ENCODE peak calls at places on chromosome 18, in six cellular contexts. A is hepatocyte, S is fibroblast of lung, Q is epithelial cell of esophagus, C is tibial nerve, F is left ventricle myocardium inferior. K is an unnamed sample.

GRCh38 chr18:41809652-41810051 is 145.4 kb upstream of the PIK3C3 start:
- DNase-seq in A (no peak), Q (peak), C (no peak), S (no peak), F (no peak), K (no peak)

GRCh38 chr18:25299426-25299825 is 52.5 kb downstream of the ZNF521 start:
- DNase-seq in C (no peak), A (no peak), Q (peak), S (peak), F (no peak), K (no peak)

GRCh38 chr18:6370886-6371635 is 43.6 kb downstream of the L3MBTL4 start:
- DNase-seq in A (peak), F (no peak), C (no peak), Q (no peak), S (no peak), K (no peak)

GRCh38 chr18:45198526-45198925 is 416.8 kb upstream of the SLC14A2 start:
- DNase-seq in S (peak), Q (no peak), A (no peak), F (no peak), C (no peak), K (no peak)

GRCh38 chr18:12308386-12309100 is 502 bp downstream of the TUBB6 start:
- DNase-seq in C (peak), F (peak), A (peak), Q (peak), S (peak), K (no peak)

GRCh38 chr18:21522530-21522929 is 78.0 kb downstream of the ESCO1 start:
- DNase-seq in C (no peak), Q (no peak), A (no peak), F (no peak), S (no peak), K (no peak)

GRCh38 chr18:28793911-28794310 is 617.0 kb upstream of the CDH2 start:
- DNase-seq in C (no peak), A (peak), F (no peak), S (no peak), Q (peak), K (no peak)

GRCh38 chr18:3283253-3283863 is 21.4 kb downstream of the MYL12B start:
- DNase-seq in S (no peak), C (no peak), A (no peak), F (no peak), Q (no peak), K (no peak)

GRCh38 chr18:32026491-32027086 is 8.0 kb downstream of the RNF125 start:
- DNase-seq in C (no peak), A (no peak), S (no peak), Q (no peak), F (no peak), K (no peak)

DNA sequence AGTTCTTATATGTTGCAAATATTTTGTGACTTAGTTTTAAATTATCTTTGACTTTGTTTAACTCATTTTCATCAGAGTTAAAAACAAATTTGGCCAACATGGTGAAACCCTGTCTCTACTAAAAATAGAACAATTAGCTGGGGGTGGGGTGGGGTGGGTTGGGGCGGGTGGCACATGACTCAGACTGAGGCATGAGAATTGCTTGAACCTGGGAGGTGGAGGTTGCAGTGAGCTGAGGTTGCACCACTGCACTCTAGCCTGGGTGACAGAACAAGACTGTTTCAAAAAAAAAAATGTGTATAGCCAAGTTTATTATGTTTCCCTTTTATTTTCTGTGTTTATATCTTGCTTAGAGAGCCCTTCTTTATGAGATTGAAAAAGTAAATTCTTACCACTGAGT is 14.2 kb upstream of the LIPG start:
- DNase-seq in Q (peak), F (no peak), A (no peak), C (no peak), S (peak), K (no peak)
- H3K4me3 ChIP-seq in Q (no peak), F (no peak), A (no peak), C (no peak), S (no peak), K (no peak)

DNA sequence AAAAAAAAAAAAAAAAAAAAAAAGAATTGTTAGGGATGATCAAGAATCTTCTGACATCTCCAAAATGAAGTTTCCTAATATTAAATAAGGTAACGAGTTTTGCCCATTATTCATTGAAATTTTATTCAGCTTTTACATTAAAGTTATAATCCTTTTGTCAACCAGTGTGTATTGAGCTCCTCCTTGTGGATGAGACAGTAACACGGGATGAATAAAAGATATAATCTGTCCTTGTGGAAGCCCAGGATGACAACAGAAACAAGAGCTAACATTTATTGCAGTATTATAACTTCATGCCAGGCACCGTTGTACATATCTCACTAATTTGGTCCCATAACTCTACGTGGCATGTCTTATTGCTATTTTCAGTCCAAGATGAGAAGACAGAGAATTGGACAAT is 33.4 kb upstream of the SERPINB7 start:
- DNase-seq in S (no peak), A (no peak), Q (peak), F (no peak), C (no peak), K (no peak)
- TF ChIP-seq CTCF in S (peak), A (peak), Q (peak), F (no peak), C (no peak), K (peak)

DNA sequence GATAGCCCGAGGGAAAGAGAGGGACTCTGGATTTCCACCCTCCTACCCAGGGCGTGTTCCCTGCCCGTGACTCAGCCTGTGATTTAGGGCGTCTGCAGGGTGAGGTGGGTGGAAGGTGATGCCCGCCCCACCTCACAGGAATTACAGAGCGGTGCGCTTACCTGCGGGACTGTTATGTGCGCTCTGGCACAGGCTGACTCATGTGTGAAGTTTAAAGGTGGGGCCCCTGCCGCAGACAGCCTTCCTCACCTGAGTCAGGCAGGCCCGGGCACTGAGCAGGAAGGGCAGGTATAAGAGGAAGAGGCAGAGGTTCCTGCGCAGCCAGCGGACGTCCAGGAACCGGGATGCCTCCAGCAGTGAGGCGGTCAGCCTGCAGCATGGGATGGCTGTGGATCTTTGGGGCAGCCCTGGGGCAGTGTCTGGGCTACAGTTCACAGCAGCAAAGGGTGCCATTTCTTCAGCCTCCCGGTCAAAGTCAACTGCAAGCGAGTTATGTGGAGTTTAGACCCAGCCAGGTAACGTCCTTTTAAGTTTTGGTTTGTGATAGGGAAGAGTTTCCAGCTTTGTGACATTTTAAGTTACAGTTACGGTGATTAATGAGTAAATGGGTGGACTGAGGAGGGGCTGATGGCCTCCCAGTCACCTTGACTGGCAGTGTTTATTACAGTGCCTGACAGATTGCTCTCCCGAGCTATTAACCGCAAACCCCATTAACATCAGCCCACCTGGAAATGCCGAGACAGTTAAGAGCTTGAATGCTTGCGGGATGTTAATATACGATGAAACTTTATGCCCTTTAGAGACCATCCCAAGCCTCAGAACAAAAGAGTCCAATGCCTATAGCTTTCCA is 141.6 kb upstream of the TTC39C start:
- DNase-seq in Q (peak), F (no peak), C (no peak), A (peak), S (no peak), K (no peak)
- H3K4me3 ChIP-seq in Q (peak), F (no peak), C (no peak), A (no peak), S (no peak), K (no peak)

GRCh38 chr18:27656167-27656778 is 471.2 kb upstream of the CHST9 start:
- DNase-seq in S (peak), C (no peak), A (no peak), Q (peak), F (no peak), K (no peak)
- TF ChIP-seq CTCF in S (no peak), C (no peak), A (no peak), Q (no peak), F (no peak), K (no peak)

DNA sequence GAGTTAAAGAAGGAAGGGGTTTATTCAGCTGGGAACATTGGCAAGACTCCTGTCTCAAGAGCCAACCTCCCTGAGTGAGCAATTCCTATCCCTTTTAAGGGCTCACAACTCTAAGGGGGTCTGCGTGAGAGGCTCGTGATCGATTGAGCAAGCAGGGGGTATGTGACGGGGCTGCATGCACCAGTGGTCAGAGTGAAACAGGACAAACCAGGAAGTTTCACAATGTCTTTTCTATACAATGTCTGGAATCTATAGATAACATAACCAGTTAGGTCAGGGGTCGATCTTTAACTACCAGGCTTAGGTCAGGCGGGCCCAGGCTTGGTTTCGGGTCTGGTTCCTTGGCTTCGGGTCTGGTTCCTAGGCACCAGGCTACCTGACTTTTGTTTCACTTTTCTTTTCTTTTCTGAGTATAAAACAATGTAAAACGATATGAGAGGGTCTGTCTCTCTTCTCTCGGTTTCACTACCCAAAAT is 30.1 kb upstream of the LIPG start:
- DNase-seq in S (no peak), A (no peak), C (no peak), Q (no peak), F (no peak), K (no peak)
- H3K4me3 ChIP-seq in S (no peak), A (no peak), C (no peak), Q (no peak), F (no peak), K (no peak)

DNA sequence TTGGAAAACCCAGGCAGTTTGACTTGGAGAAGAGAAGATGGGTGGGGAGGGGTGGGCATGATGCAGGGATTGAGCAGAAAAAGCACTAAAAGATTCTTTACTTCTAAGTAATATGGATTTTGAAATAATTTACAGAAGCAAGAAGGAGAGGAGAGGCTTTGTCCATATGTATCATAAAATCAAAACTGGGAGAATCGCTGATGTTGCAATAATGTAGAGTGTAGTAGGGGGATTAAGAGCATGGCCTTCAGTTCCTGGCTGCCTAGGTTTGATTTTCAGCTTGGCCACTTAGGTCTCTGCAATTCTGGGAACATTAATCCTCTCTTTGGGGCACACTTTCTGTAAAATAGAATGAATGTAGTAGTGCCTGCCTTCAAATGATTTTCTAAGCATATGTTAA is 1760.4 kb upstream of the CELF4 start:
- DNase-seq in Q (no peak), S (no peak), F (no peak), A (no peak), C (no peak), K (no peak)
- TF ChIP-seq CTCF in Q (no peak), S (no peak), F (no peak), A (no peak), C (no peak), K (no peak)

GRCh38 chr18:69943021-69943420 is 4.7 kb downstream of the CD226 start:
- DNase-seq in Q (no peak), A (no peak), C (no peak), F (no peak), S (no peak), K (no peak)

GRCh38 chr18:69936191-69936558 is 11.5 kb downstream of the CD226 start:
- DNase-seq in F (no peak), A (no peak), S (no peak), Q (no peak), C (no peak), K (no peak)

GRCh38 chr18:69944434-69944833 is 3.2 kb downstream of the CD226 start:
- DNase-seq in Q (no peak), A (no peak), F (no peak), S (no peak), C (no peak), K (no peak)

GRCh38 chr18:69945220-69946114 is 2.2 kb downstream of the CD226 start:
- DNase-seq in A (no peak), S (no peak), F (no peak), C (no peak), Q (no peak), K (no peak)

DNA sequence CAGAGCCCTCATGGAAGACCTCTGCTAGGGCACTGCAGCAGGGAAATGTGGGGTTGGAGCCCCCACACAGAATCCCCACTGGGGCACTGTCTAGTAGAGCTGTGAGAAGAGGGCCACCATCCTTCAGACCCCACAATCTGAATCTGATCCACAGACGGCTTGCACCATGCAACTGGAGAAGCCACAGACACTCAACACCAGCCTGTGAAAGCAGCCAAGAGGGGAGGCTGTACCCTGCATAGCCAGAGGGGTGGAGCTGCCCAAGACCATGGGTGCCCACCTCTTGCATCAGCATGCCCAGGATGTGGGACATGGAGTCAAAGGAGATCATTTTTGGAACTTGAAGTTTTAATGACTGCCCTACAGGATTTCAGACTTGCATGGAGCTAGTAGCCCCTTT is 6.5 kb downstream of the CD226 start:
- DNase-seq in S (no peak), A (no peak), C (no peak), Q (no peak), F (no peak), K (no peak)
- H3K4me3 ChIP-seq in S (no peak), A (no peak), C (no peak), Q (no peak), F (no peak), K (no peak)

GRCh38 chr18:78986018-78986481 is 6.4 kb downstream of the SALL3 start:
- DNase-seq in S (peak), C (no peak), F (no peak), Q (peak), A (peak), K (no peak)
- TF ChIP-seq CTCF in S (peak), C (peak), F (peak), Q (peak), A (peak), K (no peak)

GRCh38 chr18:8709248-8710059 is 4.1 kb downstream of the MTCL1 start:
- DNase-seq in A (no peak), F (no peak), S (peak), Q (no peak), C (no peak), K (no peak)
- H3K4me3 ChIP-seq in A (no peak), F (no peak), S (peak), Q (no peak), C (no peak), K (peak)

DNA sequence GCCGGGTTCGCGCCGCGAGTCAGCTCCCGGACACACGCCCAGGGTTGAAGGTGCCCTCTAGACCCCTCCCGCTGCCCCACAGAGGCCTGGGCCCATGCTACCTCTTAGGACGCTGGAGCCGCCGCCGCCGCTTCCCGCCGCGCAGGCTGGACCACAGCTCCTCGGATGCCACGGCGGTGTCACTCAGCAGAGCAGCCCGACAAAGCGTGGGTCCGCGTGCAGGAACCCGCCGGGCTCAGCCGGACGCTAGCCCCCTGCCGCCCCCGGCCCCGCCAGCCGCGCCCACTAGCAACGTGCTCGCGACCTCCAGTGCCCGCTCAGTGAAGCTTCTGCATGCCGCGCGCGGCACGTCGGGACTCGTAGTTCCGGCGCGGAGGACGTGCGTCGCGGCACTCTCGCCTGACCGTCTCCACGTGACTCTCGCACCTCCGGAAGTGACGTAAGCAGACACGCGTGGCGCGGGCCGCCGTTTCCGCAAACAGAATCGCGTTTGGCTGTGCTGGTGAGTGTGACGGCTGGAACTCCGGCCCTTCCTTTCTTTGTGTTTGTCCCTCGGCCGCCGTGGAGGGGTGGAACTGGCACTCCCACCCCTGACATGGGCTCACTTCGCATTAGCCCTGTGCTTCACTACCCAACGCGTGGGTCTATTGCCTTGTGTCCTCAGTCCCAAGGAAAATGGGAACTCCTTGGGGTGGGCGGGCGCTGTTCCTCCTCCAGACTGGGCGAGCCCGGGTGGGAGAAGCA is at the start of the genes FAM210A and RNMT:
- DNase-seq in A (peak), S (peak), F (peak), C (peak), Q (peak), K (peak)
- TF ChIP-seq CTCF in A (peak), S (no peak), F (peak), C (peak), Q (no peak), K (peak)